ENCODE peak calls at places on chromosomes 13 and 19, in four cellular contexts. Z is NCI-H510A, W is GOT3, E is cardiac muscle cell. P is an unnamed sample.

GRCh38 chr19:43124360-43124759 is 41.9 kb upstream of the PSG2 start:
- DNase-seq in Z (no peak), W (no peak), E (no peak), P (peak; percentile 31)

GRCh38 chr19:45468159-45468651 is 409 bp downstream of the FOSB start:
- DNase-seq in Z (no peak), W (peak; percentile 88), E (peak; percentile 53), P (no peak)

GRCh38 chr19:14117668-14118164 is at the start of gene PRKACA:
- DNase-seq in Z (peak; percentile 97), W (peak; percentile 98), E (peak; percentile 100), P (peak; percentile 99)

GRCh38 chr13:110944968-110945952 is 30.4 kb upstream of the ANKRD10 start:
- DNase-seq in Z (no peak), W (no peak), E (no peak), P (no peak)

GRCh38 chr13:58804832-58805231 is 1173.3 kb downstream of the PCDH17 start:
- DNase-seq in Z (no peak), W (no peak), E (no peak), P (no peak)

GRCh38 chr13:65091031-65091430 is 2139.1 kb downstream of the PCDH9 start:
- DNase-seq in Z (no peak), W (no peak), E (no peak), P (no peak)

GRCh38 chr19:41861846-41862245 is 1.8 kb downstream of the RPS19 start:
- DNase-seq in Z (no peak), W (no peak), E (no peak), P (no peak)

GRCh38 chr19:35144600-35145436 is 1.8 kb downstream of the FXYD7 start:
- DNase-seq in Z (no peak), W (no peak), E (peak; percentile 32), P (peak; percentile 98)

GRCh38 chr13:54879036-54879435 is 1850.4 kb downstream of the OLFM4 start:
- DNase-seq in Z (no peak), W (no peak), E (no peak), P (no peak)

GRCh38 chr19:47371269-47371668 is 22.2 kb downstream of the DHX34 start:
- DNase-seq in Z (no peak), W (no peak), E (no peak), P (no peak)

GRCh38 chr19:35031072-35031881 is 1.0 kb downstream of the SCN1B start:
- DNase-seq in Z (no peak), W (no peak), E (peak; percentile 42), P (peak; percentile 71)